ENCODE peak calls at places on chromosome 22, in eight cellular contexts. One of them, this sample, is unnamed.

GRCh38 chr22:40276877-40277823 is 69.2 kb upstream of the ADSL start:
- DNase-seq in MV-4-11: peak
- DNase-seq in MCF 10A: peak
- DNase-seq in stimulated activated CD4-positive, alpha-beta T cell treated with anti-CD3 and anti-CD28 coated beads, Interleukin-4, amount 100 ng/mL, for 48 hours: no peak
- DNase-seq in ELR: peak
- DNase-seq in EH: peak
- DNase-seq in RWPE1: peak
- DNase-seq in T-helper 2 cell: no peak
- DNase-seq in this sample: no peak

GRCh38 chr22:19705181-19705934 is 8.9 kb upstream of the SEPTIN5 start:
- DNase-seq in MV-4-11: no peak
- DNase-seq in MCF 10A: no peak
- DNase-seq in stimulated activated CD4-positive, alpha-beta T cell treated with anti-CD3 and anti-CD28 coated beads, Interleukin-4, amount 100 ng/mL, for 48 hours: no peak
- DNase-seq in ELR: no peak
- DNase-seq in EH: no peak
- DNase-seq in RWPE1: no peak
- DNase-seq in T-helper 2 cell: no peak
- DNase-seq in this sample: no peak

GRCh38 chr22:29621761-29622526 is 18.5 kb downstream of the NF2 start:
- DNase-seq in MV-4-11: no peak
- DNase-seq in MCF 10A: peak
- DNase-seq in stimulated activated CD4-positive, alpha-beta T cell treated with anti-CD3 and anti-CD28 coated beads, Interleukin-4, amount 100 ng/mL, for 48 hours: no peak
- DNase-seq in ELR: peak
- DNase-seq in EH: peak
- DNase-seq in RWPE1: peak
- DNase-seq in T-helper 2 cell: no peak
- DNase-seq in this sample: no peak

GRCh38 chr22:37187552-37187890 is 526 bp downstream of the C1QTNF6 start:
- DNase-seq in MV-4-11: no peak
- DNase-seq in MCF 10A: no peak
- DNase-seq in stimulated activated CD4-positive, alpha-beta T cell treated with anti-CD3 and anti-CD28 coated beads, Interleukin-4, amount 100 ng/mL, for 48 hours: no peak
- DNase-seq in ELR: peak
- DNase-seq in EH: peak
- DNase-seq in RWPE1: peak
- DNase-seq in T-helper 2 cell: no peak
- DNase-seq in this sample: no peak

GRCh38 chr22:34278121-34278520 is 357.8 kb upstream of the LARGE1 start:
- DNase-seq in MV-4-11: no peak
- DNase-seq in MCF 10A: no peak
- DNase-seq in stimulated activated CD4-positive, alpha-beta T cell treated with anti-CD3 and anti-CD28 coated beads, Interleukin-4, amount 100 ng/mL, for 48 hours: no peak
- DNase-seq in ELR: no peak
- DNase-seq in EH: no peak
- DNase-seq in RWPE1: no peak
- DNase-seq in T-helper 2 cell: no peak
- DNase-seq in this sample: no peak

GRCh38 chr22:27577570-27577969 is 224.0 kb downstream of the MN1 start:
- DNase-seq in MV-4-11: no peak
- DNase-seq in MCF 10A: no peak
- DNase-seq in stimulated activated CD4-positive, alpha-beta T cell treated with anti-CD3 and anti-CD28 coated beads, Interleukin-4, amount 100 ng/mL, for 48 hours: no peak
- DNase-seq in ELR: no peak
- DNase-seq in EH: no peak
- DNase-seq in RWPE1: no peak
- DNase-seq in T-helper 2 cell: no peak
- DNase-seq in this sample: no peak

GRCh38 chr22:44567846-44568493 is 69.9 kb upstream of the RTL6 start:
- DNase-seq in MV-4-11: peak
- DNase-seq in MCF 10A: peak
- DNase-seq in stimulated activated CD4-positive, alpha-beta T cell treated with anti-CD3 and anti-CD28 coated beads, Interleukin-4, amount 100 ng/mL, for 48 hours: peak
- DNase-seq in ELR: peak
- DNase-seq in EH: peak
- DNase-seq in RWPE1: no peak
- DNase-seq in T-helper 2 cell: peak
- DNase-seq in this sample: no peak

GRCh38 chr22:49598338-49598737 is 229.3 kb downstream of the BRD1 start:
- DNase-seq in MV-4-11: no peak
- DNase-seq in MCF 10A: no peak
- DNase-seq in stimulated activated CD4-positive, alpha-beta T cell treated with anti-CD3 and anti-CD28 coated beads, Interleukin-4, amount 100 ng/mL, for 48 hours: no peak
- DNase-seq in ELR: no peak
- DNase-seq in EH: no peak
- DNase-seq in RWPE1: no peak
- DNase-seq in T-helper 2 cell: no peak
- DNase-seq in this sample: no peak

GRCh38 chr22:49785841-49786451 is 41.7 kb downstream of the BRD1 start:
- DNase-seq in MV-4-11: no peak
- DNase-seq in MCF 10A: no peak
- DNase-seq in stimulated activated CD4-positive, alpha-beta T cell treated with anti-CD3 and anti-CD28 coated beads, Interleukin-4, amount 100 ng/mL, for 48 hours: no peak
- DNase-seq in ELR: no peak
- DNase-seq in EH: no peak
- DNase-seq in RWPE1: no peak
- DNase-seq in T-helper 2 cell: no peak
- DNase-seq in this sample: no peak

GRCh38 chr22:29208879-29209623 is 3.4 kb downstream of the EMID1 start:
- DNase-seq in MV-4-11: no peak
- DNase-seq in MCF 10A: no peak
- DNase-seq in stimulated activated CD4-positive, alpha-beta T cell treated with anti-CD3 and anti-CD28 coated beads, Interleukin-4, amount 100 ng/mL, for 48 hours: no peak
- DNase-seq in ELR: no peak
- DNase-seq in EH: no peak
- DNase-seq in RWPE1: no peak
- DNase-seq in T-helper 2 cell: no peak
- DNase-seq in this sample: no peak

GRCh38 chr22:29702025-29702930 is 17.5 kb upstream of the CABP7 start:
- DNase-seq in MV-4-11: no peak
- DNase-seq in MCF 10A: no peak
- DNase-seq in stimulated activated CD4-positive, alpha-beta T cell treated with anti-CD3 and anti-CD28 coated beads, Interleukin-4, amount 100 ng/mL, for 48 hours: no peak
- DNase-seq in ELR: peak
- DNase-seq in EH: no peak
- DNase-seq in RWPE1: no peak
- DNase-seq in T-helper 2 cell: no peak
- DNase-seq in this sample: no peak

This sample was measured in lung.